ENCODE peak calls at places on chromosomes 16 and 17, in eight cellular contexts. Y, G, W, J, B, L, R and A are unnamed samples. For H3K36me3 and H3K27me3, the result is how much of the 10 kb centered on the place peaks cover.

GRCh38 chr16:61580579-61580978 is 455.7 kb downstream of the CDH8 start:
- DNase-seq in Y (no peak), G (no peak), W (peak), J (no peak), B (no peak), L (no peak), R (no peak), A (no peak)

GRCh38 chr16:67675999-67676398 is 9.4 kb downstream of the C16orf86 start:
- DNase-seq in Y (no peak), G (no peak), W (no peak), J (no peak), B (no peak), L (no peak), R (no peak), A (no peak)

GRCh38 chr16:79845734-79846135 is 245.2 kb upstream of the MAF start:
- DNase-seq in Y (no peak), G (no peak), W (no peak), J (no peak), B (peak), L (no peak), R (no peak), A (no peak)

GRCh38 chr17:81903415-81903831 is 1.4 kb downstream of the NPB start:
- DNase-seq in Y (no peak), G (no peak), W (no peak), J (no peak), B (no peak), L (no peak), R (no peak), A (no peak)

GRCh38 chr17:59377410-59377809 is 46.0 kb downstream of the YPEL2 start:
- DNase-seq in Y (no peak), G (no peak), W (no peak), J (no peak), B (no peak), L (no peak), R (no peak), A (no peak)

GRCh38 chr16:75452464-75453190 is 11.9 kb downstream of the TMEM170A start:
- DNase-seq in Y (no peak), G (no peak), W (no peak), J (no peak), B (no peak), L (no peak), R (peak), A (no peak)

GRCh38 chr16:79372504-79373184 is 227.9 kb downstream of the MAF start:
- DNase-seq in Y (no peak), G (no peak), W (no peak), J (no peak), B (no peak), L (no peak), R (peak), A (no peak)

GRCh38 chr16:66292241-66292935 is 74.1 kb upstream of the CDH5 start:
- DNase-seq in Y (no peak), G (no peak), W (no peak), J (peak), B (no peak), L (no peak), R (no peak), A (no peak)

GRCh38 chr17:80791758-80792284 is 199.8 kb upstream of the CHMP6 start:
- DNase-seq in Y (peak), G (no peak), W (no peak), J (peak), B (no peak), L (peak), R (peak), A (peak)

GRCh38 chr17:1730345-1731193 is 6.1 kb downstream of the WDR81 start:
- DNase-seq in Y (peak), G (no peak), W (peak), J (no peak), B (no peak), L (peak), R (peak), A (peak)

GRCh38 chr17:64507418-64507766 is 615 bp downstream of the CEP95 start:
- DNase-seq in Y (no peak), G (peak), W (no peak), J (no peak), B (peak), L (no peak), R (peak), A (peak)

GRCh38 chr17:43615330-43615729 is 46.4 kb downstream of the MEOX1 start:
- DNase-seq in Y (no peak), G (no peak), W (no peak), J (no peak), B (no peak), L (no peak), R (no peak), A (no peak)

GRCh38 chr16:9996191-9996590 is 186.0 kb downstream of the GRIN2A start:
- DNase-seq in Y (no peak), G (no peak), W (no peak), J (no peak), B (no peak), L (no peak), R (no peak), A (no peak)

GRCh38 chr16:27287051-27287811 is 18.7 kb upstream of the NSMCE1 start:
- DNase-seq in Y (no peak), G (no peak), W (no peak), J (no peak), B (peak), L (no peak), R (no peak), A (no peak)

GRCh38 chr17:18141210-18141803 is 32.8 kb downstream of the MYO15A start:
- DNase-seq in Y (no peak), G (peak), W (no peak), J (no peak), B (peak), L (no peak), R (peak), A (no peak)

DNA sequence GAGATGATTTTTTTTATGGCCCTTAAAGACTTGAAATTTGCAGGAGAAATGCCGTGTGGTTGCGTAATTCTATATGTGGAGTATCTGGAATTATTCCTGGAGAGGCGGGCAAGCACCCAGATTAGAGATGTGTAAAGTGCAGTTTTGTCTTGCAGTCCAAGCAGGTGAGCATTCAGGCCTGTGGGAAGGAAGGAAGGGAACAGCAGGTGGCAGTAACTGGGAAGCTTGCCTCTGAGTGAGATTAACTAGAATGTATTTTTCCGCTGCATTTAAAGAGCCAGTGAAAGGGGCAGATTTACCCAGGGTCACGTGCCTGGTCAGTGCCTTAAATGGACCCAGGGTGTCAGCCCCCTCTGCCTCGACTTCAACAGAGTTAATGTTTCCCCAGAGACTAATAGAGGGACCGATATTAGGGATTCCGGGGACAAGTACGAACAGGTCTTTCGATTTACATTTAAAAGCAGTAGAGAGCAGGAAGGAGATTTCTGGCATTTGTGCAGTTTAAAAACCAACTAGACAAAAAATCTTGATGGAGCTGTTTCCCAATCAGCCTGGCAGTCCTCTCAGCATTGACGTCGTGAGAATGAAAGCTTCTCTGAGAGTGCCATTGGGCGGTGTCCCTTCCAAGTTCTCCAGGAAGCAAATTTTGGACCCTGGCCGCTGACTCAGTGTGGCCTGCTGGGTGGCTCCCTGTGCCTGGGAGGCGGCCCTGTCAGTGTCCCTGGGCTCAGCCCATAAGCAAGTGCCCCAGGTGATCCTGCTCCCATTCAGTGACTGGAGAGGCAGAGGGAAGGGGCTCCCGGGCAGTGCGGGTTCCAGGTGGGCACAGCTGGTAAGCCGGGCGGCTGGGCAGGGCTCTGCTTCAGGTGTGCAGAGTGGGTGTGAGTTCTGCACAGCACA is 38.2 kb downstream of the KSR1 start:
- DNase-seq in Y (peak), G (peak), W (peak), J (peak), B (peak), L (peak), R (peak), A (no peak)
- H3K4me3 ChIP-seq in Y (no peak), G (no peak), W (peak), J (no peak), B (no peak), L (peak), R (no peak), A (no peak)

DNA sequence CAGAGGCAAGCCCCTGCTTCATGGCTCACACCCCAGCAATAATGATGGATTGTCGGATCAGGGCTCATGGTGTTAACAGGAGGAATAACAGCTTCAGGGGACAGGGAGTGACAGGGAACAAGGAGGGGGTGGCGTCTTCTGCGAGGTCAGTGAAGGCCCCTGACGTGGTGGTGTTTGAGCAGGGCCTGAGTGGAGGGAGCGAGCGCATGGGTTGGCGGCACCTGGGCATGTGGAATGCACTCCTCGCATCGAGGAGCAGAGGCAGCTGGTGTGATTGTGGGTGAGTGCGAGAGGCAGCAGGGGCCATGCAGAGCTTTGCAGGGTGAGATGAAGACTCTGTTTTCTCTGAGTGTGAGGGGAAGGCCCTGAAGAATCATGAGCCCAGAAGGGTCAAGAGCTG is 33.3 kb downstream of the CLUAP1 start:
- DNase-seq in Y (no peak), G (no peak), W (no peak), J (no peak), B (no peak), L (no peak), R (no peak), A (no peak)
- H3K36me3 ChIP-seq in Y (under half), G (under half), W (under half), J (under half), B (under half), L (under half), R (half or more), A (under half)

GRCh38 chr17:73424571-73424970 is 112.8 kb upstream of the CDC42EP4 start:
- DNase-seq in Y (no peak), G (no peak), W (no peak), J (no peak), B (no peak), L (no peak), R (no peak), A (no peak)
- H3K27me3 ChIP-seq in Y (under half), G (under half), W (under half), J (under half), B (under half), L (under half), R (under half), A (under half)

GRCh38 chr17:36598951-36599401 is 2.4 kb upstream of the MRM1 start:
- DNase-seq in Y (peak), G (no peak), W (no peak), J (no peak), B (no peak), L (peak), R (no peak), A (no peak)
- H3K4me3 ChIP-seq in Y (no peak), G (no peak), W (no peak), J (no peak), B (no peak), L (no peak), R (no peak), A (no peak)

GRCh38 chr16:2934450-2934849 is 22.7 kb downstream of the FLYWCH1 start:
- DNase-seq in Y (no peak), G (no peak), W (no peak), J (no peak), B (no peak), L (no peak), R (no peak), A (no peak)

GRCh38 chr16:2935418-2935817 is 23.7 kb downstream of the FLYWCH1 start:
- DNase-seq in Y (no peak), G (no peak), W (no peak), J (no peak), B (no peak), L (no peak), R (no peak), A (no peak)

GRCh38 chr16:2938206-2938605 is 25.9 kb upstream of the KREMEN2 start:
- DNase-seq in Y (no peak), G (no peak), W (no peak), J (no peak), B (no peak), L (no peak), R (no peak), A (no peak)

GRCh38 chr16:2936436-2937011 is 24.8 kb downstream of the FLYWCH1 start:
- DNase-seq in Y (no peak), G (no peak), W (no peak), J (no peak), B (no peak), L (no peak), R (no peak), A (no peak)

DNA sequence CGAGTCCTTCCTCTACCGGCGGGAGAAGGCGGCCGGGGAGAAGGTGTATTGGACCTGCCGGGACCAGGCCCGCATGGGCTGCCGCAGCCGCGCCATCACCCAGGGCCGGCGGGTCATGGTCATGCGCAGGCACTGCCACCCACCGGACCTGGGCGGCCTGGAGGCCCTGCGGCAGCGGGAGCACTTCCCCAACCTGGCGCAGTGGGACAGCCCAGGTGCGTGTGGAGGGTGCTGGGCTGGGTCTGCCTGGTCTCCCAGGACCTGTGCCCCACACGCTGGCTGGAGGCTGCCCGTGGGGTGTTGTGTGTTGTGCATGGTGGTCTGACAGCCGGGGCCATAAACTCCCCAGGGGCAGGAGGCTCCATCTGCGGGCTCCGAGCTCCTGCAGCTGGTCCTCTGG is 25.4 kb downstream of the FLYWCH1 start:
- DNase-seq in Y (no peak), G (no peak), W (no peak), J (no peak), B (no peak), L (no peak), R (no peak), A (no peak)
- H3K36me3 ChIP-seq in Y (under half), G (under half), W (under half), J (under half), B (under half), L (half or more), R (half or more), A (under half)

GRCh38 chr17:49967205-49967604 is 1.8 kb upstream of the DLX4 start:
- DNase-seq in Y (no peak), G (no peak), W (no peak), J (no peak), B (no peak), L (no peak), R (no peak), A (no peak)

GRCh38 chr17:49969134-49969759 is at the start of gene DLX4:
- DNase-seq in Y (no peak), G (peak), W (no peak), J (peak), B (no peak), L (no peak), R (peak), A (no peak)

GRCh38 chr17:49966767-49967166 is 2.2 kb upstream of the DLX4 start:
- DNase-seq in Y (no peak), G (no peak), W (no peak), J (no peak), B (no peak), L (no peak), R (no peak), A (no peak)

GRCh38 chr17:49968380-49969133 is 433 bp upstream of the DLX4 start:
- DNase-seq in Y (peak), G (peak), W (no peak), J (peak), B (peak), L (no peak), R (peak), A (peak)

GRCh38 chr17:49967621-49968379 is 1.2 kb upstream of the DLX4 start:
- DNase-seq in Y (no peak), G (no peak), W (no peak), J (no peak), B (no peak), L (no peak), R (no peak), A (no peak)
- H3K27me3 ChIP-seq in Y (half or more), G (under half), W (half or more), J (half or more), B (half or more), L (half or more), R (half or more), A (half or more)

GRCh38 chr17:50475362-50475761 is 3.3 kb upstream of the RSAD1 start:
- DNase-seq in Y (no peak), G (no peak), W (no peak), J (no peak), B (no peak), L (no peak), R (no peak), A (no peak)

GRCh38 chr17:50476545-50477315 is 1.9 kb upstream of the RSAD1 start:
- DNase-seq in Y (peak), G (no peak), W (peak), J (no peak), B (no peak), L (no peak), R (peak), A (no peak)

GRCh38 chr17:50472286-50472685 is 3.6 kb upstream of the CHAD start:
- DNase-seq in Y (no peak), G (no peak), W (no peak), J (no peak), B (no peak), L (no peak), R (no peak), A (no peak)

GRCh38 chr17:50473901-50474300 is 4.8 kb upstream of the RSAD1 start:
- DNase-seq in Y (no peak), G (no peak), W (no peak), J (no peak), B (no peak), L (no peak), R (no peak), A (no peak)

GRCh38 chr17:50474523-50474922 is 4.1 kb upstream of the RSAD1 start:
- DNase-seq in Y (no peak), G (no peak), W (peak), J (no peak), B (no peak), L (no peak), R (peak), A (no peak)
- H3K4me3 ChIP-seq in Y (no peak), G (no peak), W (no peak), J (no peak), B (no peak), L (no peak), R (no peak), A (no peak)

GRCh38 chr16:855471-855870 is 54.9 kb upstream of the GNG13 start:
- DNase-seq in Y (no peak), G (no peak), W (no peak), J (no peak), B (no peak), L (no peak), R (no peak), A (no peak)

GRCh38 chr16:854808-855410 is 54.4 kb upstream of the GNG13 start:
- DNase-seq in Y (no peak), G (no peak), W (no peak), J (no peak), B (no peak), L (no peak), R (no peak), A (no peak)

GRCh38 chr16:853981-854807 is 53.7 kb upstream of the GNG13 start:
- DNase-seq in Y (no peak), G (no peak), W (no peak), J (no peak), B (no peak), L (no peak), R (no peak), A (no peak)

GRCh38 chr16:856811-857210 is 56.3 kb upstream of the GNG13 start:
- DNase-seq in Y (no peak), G (no peak), W (no peak), J (no peak), B (no peak), L (no peak), R (no peak), A (no peak)

GRCh38 chr16:856101-856500 is 55.6 kb upstream of the GNG13 start:
- DNase-seq in Y (no peak), G (no peak), W (no peak), J (no peak), B (no peak), L (no peak), R (no peak), A (no peak)
- H3K36me3 ChIP-seq in Y (under half), G (under half), W (under half), J (under half), B (under half), L (under half), R (under half), A (under half)